ENCODE peak calls at places on chromosomes 12 and 14, in four cellular contexts. Q, X, Z and Y are unnamed samples.

GRCh38 chr14:100294213-100294962 is 11.9 kb downstream of the SLC25A29 start:
- DNase-seq in X (no peak), Z (no peak), Q (peak), Y (no peak)

GRCh38 chr14:91354979-91355685 is 62.5 kb downstream of the CCDC88C start:
- DNase-seq in Z (no peak), Q (no peak), X (no peak), Y (no peak)

GRCh38 chr12:60172266-60172665 is 576.4 kb downstream of the SLC16A7 start:
- DNase-seq in X (no peak), Q (no peak), Z (no peak), Y (no peak)

GRCh38 chr12:13156277-13156676 is 40.2 kb upstream of the EMP1 start:
- DNase-seq in X (no peak), Q (no peak), Z (no peak), Y (no peak)

GRCh38 chr14:80172380-80173055 is 38.8 kb downstream of the DIO2 start:
- DNase-seq in Q (no peak), X (no peak), Z (no peak), Y (no peak)

GRCh38 chr12:49552425-49552824 is 13.6 kb downstream of the KCNH3 start:
- DNase-seq in X (no peak), Q (no peak), Z (no peak), Y (no peak)

GRCh38 chr14:100898935-100899840 is 4.3 kb downstream of the RTL1 start:
- DNase-seq in X (no peak), Q (no peak), Z (no peak), Y (no peak)

GRCh38 chr14:100381386-100382105 is 58.4 kb downstream of the SLC25A47 start:
- DNase-seq in Z (no peak), Q (no peak), X (no peak), Y (no peak)

GRCh38 chr12:100234166-100234565 is 32.7 kb downstream of the DEPDC4 start:
- DNase-seq in Z (peak), X (no peak), Q (no peak), Y (peak)

GRCh38 chr14:102086346-102086971 is 385 bp downstream of the HSP90AA1 start:
- DNase-seq in Q (peak), X (no peak), Z (peak), Y (no peak)

GRCh38 chr14:88323520-88324199 is 591 bp upstream of the KCNK10 start:
- DNase-seq in Q (no peak), X (no peak), Z (no peak), Y (no peak)

GRCh38 chr14:71142375-71143038 is 235.2 kb downstream of the PCNX1 start:
- DNase-seq in X (peak), Z (peak), Q (no peak), Y (peak)

GRCh38 chr14:50057331-50057730 is 59.0 kb downstream of the VCPKMT start:
- DNase-seq in X (no peak), Q (no peak), Z (no peak), Y (no peak)

GRCh38 chr14:88902850-88903249 is 78.4 kb downstream of the TTC8 start:
- DNase-seq in X (no peak), Z (no peak), Q (no peak), Y (no peak)

GRCh38 chr12:66398931-66399625 is 96.8 kb downstream of the HELB start:
- DNase-seq in Q (no peak), Z (no peak), X (no peak), Y (no peak)

GRCh38 chr14:72369106-72369505 is 436.9 kb downstream of the RGS6 start:
- DNase-seq in Q (no peak), Z (no peak), X (no peak), Y (no peak)

GRCh38 chr14:71942904-71943694 is 10.9 kb downstream of the RGS6 start:
- DNase-seq in X (no peak), Z (no peak), Q (no peak), Y (no peak)

GRCh38 chr14:80658733-80659132 is 282.8 kb downstream of the CEP128 start:
- DNase-seq in Z (no peak), Q (no peak), X (no peak), Y (no peak)

GRCh38 chr14:32370720-32371119 is 41.6 kb downstream of the AKAP6 start:
- DNase-seq in Z (peak), Q (no peak), X (peak), Y (peak)

GRCh38 chr12:128486951-128487350 is 220.0 kb downstream of the TMEM132C start:
- DNase-seq in Q (no peak), X (no peak), Z (no peak), Y (no peak)

GRCh38 chr12:94676011-94676709 is 25.8 kb upstream of the TMCC3 start:
- DNase-seq in Z (no peak), X (no peak), Q (no peak), Y (no peak)

GRCh38 chr14:96363751-96364336 is 518 bp downstream of the GSKIP start:
- DNase-seq in Q (no peak), Z (no peak), X (no peak), Y (no peak)

GRCh38 chr14:60803871-60804270 is 69.3 kb downstream of the MNAT1 start:
- DNase-seq in Q (no peak), Z (no peak), X (no peak), Y (no peak)

GRCh38 chr14:45891417-45892080 is 638.5 kb upstream of the MIS18BP1 start:
- DNase-seq in Q (peak), X (no peak), Z (no peak), Y (no peak)

GRCh38 chr14:69698572-69698971 is 68.4 kb upstream of the SRSF5 start:
- DNase-seq in X (no peak), Z (no peak), Q (no peak), Y (no peak)

GRCh38 chr14:90406384-90406798 is 9.6 kb downstream of the CALM1 start:
- DNase-seq in Q (no peak), X (no peak), Z (no peak), Y (no peak)

GRCh38 chr14:65637780-65638179 is 225.2 kb downstream of the FUT8 start:
- DNase-seq in Z (no peak), Q (no peak), X (peak), Y (no peak)

GRCh38 chr12:121026274-121027045 is 10.2 kb upstream of the C12orf43 start:
- DNase-seq in Z (no peak), X (no peak), Q (no peak), Y (no peak)
- TF ChIP-seq CTCF in Z (no peak), X (no peak), Q (no peak), Y (peak)

GRCh38 chr12:113439606-113440030 is 17.4 kb downstream of the SDSL start:
- DNase-seq in Q (no peak), Z (no peak), X (no peak), Y (no peak)
- TF ChIP-seq CTCF in Q (no peak), Z (peak), X (peak), Y (peak)

DNA sequence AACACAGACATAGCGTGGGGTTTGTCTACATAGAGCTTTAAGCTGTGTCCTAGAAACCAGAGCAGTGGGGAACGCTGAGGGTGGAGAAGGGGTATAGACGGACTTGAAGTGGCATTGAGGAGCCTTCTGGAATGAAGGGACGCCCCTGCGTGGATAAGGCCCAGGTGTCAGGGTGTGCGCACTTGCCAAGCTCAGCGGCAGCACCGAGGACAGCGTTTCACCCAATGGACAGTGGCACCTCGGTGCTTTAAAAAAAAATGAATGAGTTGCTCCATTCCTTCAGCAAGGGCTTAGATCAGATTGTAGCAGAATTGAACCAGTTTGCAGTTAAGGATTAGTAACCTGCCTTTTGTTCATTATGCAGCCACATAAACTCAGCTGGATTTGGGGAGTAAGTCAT is 33.6 kb upstream of the MMP17 start:
- DNase-seq in X (no peak), Q (no peak), Z (no peak), Y (no peak)
- TF ChIP-seq CTCF in X (no peak), Q (no peak), Z (no peak), Y (no peak)

GRCh38 chr14:21840765-21841164 is 167.1 kb upstream of the OR4E1 start:
- DNase-seq in X (no peak), Q (no peak), Z (no peak), Y (no peak)

GRCh38 chr14:21852061-21852664 is 178.5 kb upstream of the OR4E1 start:
- DNase-seq in Q (no peak), Z (no peak), X (no peak), Y (no peak)

DNA sequence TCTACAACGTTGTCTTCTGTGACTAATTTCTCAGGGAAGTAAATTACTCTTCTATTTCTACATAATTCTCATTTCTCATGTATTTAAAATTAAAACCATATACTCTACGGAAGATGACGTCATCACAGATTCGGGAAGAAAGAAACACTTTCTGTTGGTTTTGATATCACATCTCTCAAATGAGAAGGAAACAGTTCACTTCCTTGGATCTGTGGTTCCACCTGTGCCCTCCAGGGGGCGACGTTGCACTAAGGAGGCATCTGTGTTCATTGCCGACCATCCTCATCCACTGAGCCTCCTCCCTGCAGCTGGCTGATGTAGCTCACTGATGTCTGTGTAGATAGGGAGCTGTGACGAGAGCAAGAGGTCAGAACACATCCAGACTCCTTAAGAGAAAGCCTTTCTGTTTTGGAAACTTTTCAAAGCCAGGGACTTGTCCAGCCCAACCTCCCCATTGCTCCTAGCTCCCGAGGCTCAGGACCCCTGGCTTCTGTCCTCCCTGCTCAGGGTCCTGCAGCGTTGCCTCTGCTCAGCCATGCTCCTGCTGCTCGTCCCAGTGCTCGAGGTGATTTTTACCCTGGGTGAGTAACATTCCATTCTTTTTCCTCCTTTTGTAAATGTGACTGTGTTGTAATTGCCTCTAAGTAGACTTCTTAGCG is 172.7 kb upstream of the OR4E1 start:
- DNase-seq in Z (no peak), X (no peak), Q (no peak), Y (no peak)
- TF ChIP-seq CTCF in Z (peak), X (peak), Q (no peak), Y (peak)

GRCh38 chr14:93476305-93476704 is 45.6 kb downstream of the UNC79 start:
- DNase-seq in X (no peak), Q (no peak), Z (no peak), Y (no peak)
- TF ChIP-seq CTCF in X (no peak), Q (no peak), Z (no peak), Y (no peak)